ENCODE peak calls at places on chromosome 14, in four cellular contexts. One of them, this sample, is unnamed.

GRCh38 chr14:63972323-63972932 is 119.6 kb downstream of the SYNE2 start:
- DNase-seq in body of pancreas: no peak
- DNase-seq in lung: no peak
- DNase-seq in brain microvascular endothelial cell: no peak
- DNase-seq in this sample: no peak

GRCh38 chr14:58947156-58947555 is 241.3 kb upstream of the DAAM1 start:
- DNase-seq in body of pancreas: no peak
- DNase-seq in lung: no peak
- DNase-seq in brain microvascular endothelial cell: peak; percentile 51
- DNase-seq in this sample: peak; percentile 63

GRCh38 chr14:64092338-64092737 is 201.8 kb downstream of the ESR2 start:
- DNase-seq in body of pancreas: no peak
- DNase-seq in lung: no peak
- DNase-seq in brain microvascular endothelial cell: no peak
- DNase-seq in this sample: no peak

GRCh38 chr14:30209136-30209535 is 281.5 kb upstream of the PRKD1 start:
- DNase-seq in body of pancreas: no peak
- DNase-seq in lung: no peak
- DNase-seq in brain microvascular endothelial cell: no peak
- DNase-seq in this sample: no peak

GRCh38 chr14:56796259-56796658 is 14.0 kb downstream of the OTX2 start:
- DNase-seq in body of pancreas: no peak
- DNase-seq in lung: no peak
- DNase-seq in brain microvascular endothelial cell: no peak
- DNase-seq in this sample: no peak

GRCh38 chr14:92960706-92961566 is 38.0 kb downstream of the CHGA start:
- DNase-seq in body of pancreas: no peak
- DNase-seq in lung: no peak
- DNase-seq in brain microvascular endothelial cell: peak; percentile 43
- DNase-seq in this sample: peak; percentile 30

GRCh38 chr14:68506645-68507405 is 286.0 kb downstream of the ZFP36L1 start:
- DNase-seq in body of pancreas: peak; percentile 52
- DNase-seq in lung: peak; percentile 47
- DNase-seq in brain microvascular endothelial cell: no peak
- DNase-seq in this sample: no peak

GRCh38 chr14:52759145-52759544 is 29.2 kb downstream of the STYX start:
- DNase-seq in body of pancreas: no peak
- DNase-seq in lung: no peak
- DNase-seq in brain microvascular endothelial cell: no peak
- DNase-seq in this sample: no peak

GRCh38 chr14:22052795-22053194 is 379.2 kb upstream of the OR4E1 start:
- DNase-seq in body of pancreas: no peak
- DNase-seq in lung: no peak
- DNase-seq in brain microvascular endothelial cell: no peak
- DNase-seq in this sample: no peak

GRCh38 chr14:103398427-103399195 is 13.4 kb downstream of the MARK3 start:
- DNase-seq in body of pancreas: peak; percentile 50
- DNase-seq in lung: no peak
- DNase-seq in brain microvascular endothelial cell: no peak
- DNase-seq in this sample: peak; percentile 73

GRCh38 chr14:99524804-99525698 is 43.8 kb downstream of the CCNK start:
- DNase-seq in body of pancreas: no peak
- DNase-seq in lung: no peak
- DNase-seq in brain microvascular endothelial cell: peak; percentile 16
- DNase-seq in this sample: peak; percentile 54
- TF ChIP-seq CTCF in body of pancreas: no peak
- TF ChIP-seq CTCF in lung: peak; percentile 5
- TF ChIP-seq CTCF in brain microvascular endothelial cell: peak; percentile 57
- TF ChIP-seq CTCF in this sample: peak; percentile 59

GRCh38 chr14:34460841-34461240 is 1.2 kb downstream of the SPTSSA start:
- DNase-seq in body of pancreas: no peak
- DNase-seq in lung: no peak
- DNase-seq in brain microvascular endothelial cell: no peak
- DNase-seq in this sample: peak; percentile 71

GRCh38 chr14:34461334-34462131 is 507 bp downstream of the SPTSSA start:
- DNase-seq in body of pancreas: peak; percentile 63
- DNase-seq in lung: peak; percentile 51
- DNase-seq in brain microvascular endothelial cell: peak; percentile 27
- DNase-seq in this sample: peak; percentile 47

GRCh38 chr14:34457186-34457585 is 4.9 kb downstream of the SPTSSA start:
- DNase-seq in body of pancreas: no peak
- DNase-seq in lung: no peak
- DNase-seq in brain microvascular endothelial cell: no peak
- DNase-seq in this sample: no peak

GRCh38 chr14:34462132-34462893 is at the start of gene SPTSSA:
- DNase-seq in body of pancreas: peak; percentile 89
- DNase-seq in lung: peak; percentile 94
- DNase-seq in brain microvascular endothelial cell: peak; percentile 84
- DNase-seq in this sample: peak; percentile 92

GRCh38 chr14:34460295-34460694 is 1.7 kb downstream of the SPTSSA start:
- DNase-seq in body of pancreas: no peak
- DNase-seq in lung: no peak
- DNase-seq in brain microvascular endothelial cell: no peak
- DNase-seq in this sample: no peak
- H3K4me3 ChIP-seq in body of pancreas: no peak overlapping the region
- H3K4me3 ChIP-seq in lung: no peak overlapping the region
- H3K4me3 ChIP-seq in brain microvascular endothelial cell: peak overlapping the region; percentile 85
- H3K4me3 ChIP-seq in this sample: peak overlapping the region; percentile 81

GRCh38 chr14:99479903-99480855 is 480 bp downstream of the SETD3 start:
- DNase-seq in body of pancreas: peak; percentile 48
- DNase-seq in lung: peak; percentile 68
- DNase-seq in brain microvascular endothelial cell: peak; percentile 40
- DNase-seq in this sample: peak; percentile 65
- TF ChIP-seq CTCF in body of pancreas: no peak
- TF ChIP-seq CTCF in lung: no peak
- TF ChIP-seq CTCF in brain microvascular endothelial cell: peak; percentile 44
- TF ChIP-seq CTCF in this sample: peak; percentile 31

GRCh38 chr14:94656043-94656442 is 43.9 kb downstream of the SERPINA3 start:
- DNase-seq in body of pancreas: no peak
- DNase-seq in lung: no peak
- DNase-seq in brain microvascular endothelial cell: no peak
- DNase-seq in this sample: no peak
- H3K4me3 ChIP-seq in body of pancreas: no peak overlapping the region
- H3K4me3 ChIP-seq in lung: no peak overlapping the region
- H3K4me3 ChIP-seq in brain microvascular endothelial cell: no peak overlapping the region
- H3K4me3 ChIP-seq in this sample: no peak overlapping the region

GRCh38 chr14:89336338-89336737 is 80.7 kb downstream of the FOXN3 start:
- DNase-seq in body of pancreas: no peak
- DNase-seq in lung: no peak
- DNase-seq in brain microvascular endothelial cell: no peak
- DNase-seq in this sample: no peak
- TF ChIP-seq CTCF in body of pancreas: no peak
- TF ChIP-seq CTCF in lung: no peak
- TF ChIP-seq CTCF in brain microvascular endothelial cell: no peak
- TF ChIP-seq CTCF in this sample: no peak

GRCh38 chr14:75518625-75519024 is 3.6 kb upstream of the BATF start:
- DNase-seq in body of pancreas: no peak
- DNase-seq in lung: no peak
- DNase-seq in brain microvascular endothelial cell: no peak
- DNase-seq in this sample: peak; percentile 38
- H3K4me3 ChIP-seq in body of pancreas: no peak overlapping the region
- H3K4me3 ChIP-seq in lung: no peak overlapping the region
- H3K4me3 ChIP-seq in brain microvascular endothelial cell: no peak overlapping the region
- H3K4me3 ChIP-seq in this sample: no peak overlapping the region

GRCh38 chr14:31477248-31477647 is 10.6 kb downstream of the GPR33 start:
- DNase-seq in body of pancreas: no peak
- DNase-seq in lung: no peak
- DNase-seq in brain microvascular endothelial cell: no peak
- DNase-seq in this sample: no peak

GRCh38 chr14:31479026-31479425 is 8.8 kb downstream of the GPR33 start:
- DNase-seq in body of pancreas: no peak
- DNase-seq in lung: no peak
- DNase-seq in brain microvascular endothelial cell: no peak
- DNase-seq in this sample: no peak

GRCh38 chr14:31476131-31476917 is 11.5 kb downstream of the GPR33 start:
- DNase-seq in body of pancreas: no peak
- DNase-seq in lung: no peak
- DNase-seq in brain microvascular endothelial cell: no peak
- DNase-seq in this sample: peak; percentile 11
- TF ChIP-seq CTCF in body of pancreas: no peak
- TF ChIP-seq CTCF in lung: no peak
- TF ChIP-seq CTCF in brain microvascular endothelial cell: no peak
- TF ChIP-seq CTCF in this sample: no peak

GRCh38 chr14:81423504-81423903 is 23.4 kb upstream of the STON2 start:
- DNase-seq in body of pancreas: no peak
- DNase-seq in lung: no peak
- DNase-seq in brain microvascular endothelial cell: no peak
- DNase-seq in this sample: no peak
- H3K4me3 ChIP-seq in body of pancreas: no peak overlapping the region
- H3K4me3 ChIP-seq in lung: no peak overlapping the region
- H3K4me3 ChIP-seq in brain microvascular endothelial cell: no peak overlapping the region
- H3K4me3 ChIP-seq in this sample: no peak overlapping the region

This sample was measured in choroid plexus epithelial cell.